ENCODE peak calls at places on chromosome 18, in four cellular contexts. One of them, this sample, is unnamed.

GRCh38 chr18:3148930-3149535 is 70.7 kb downstream of the MYOM1 start:
- DNase-seq in bronchial epithelial cell: peak
- DNase-seq in DND-41: no peak
- DNase-seq in mucosa of descending colon: no peak
- DNase-seq in this sample: no peak

GRCh38 chr18:3721771-3722661 is 272.0 kb downstream of the TGIF1 start:
- DNase-seq in mucosa of descending colon: no peak
- DNase-seq in bronchial epithelial cell: no peak
- DNase-seq in DND-41: no peak
- DNase-seq in this sample: no peak

GRCh38 chr18:54080854-54081253 is 143.6 kb downstream of the MBD2 start:
- DNase-seq in mucosa of descending colon: no peak
- DNase-seq in bronchial epithelial cell: peak
- DNase-seq in DND-41: no peak
- DNase-seq in this sample: no peak

GRCh38 chr18:26546170-26546874 is 2.0 kb downstream of the KCTD1 start:
- DNase-seq in mucosa of descending colon: no peak
- DNase-seq in DND-41: peak
- DNase-seq in bronchial epithelial cell: peak
- DNase-seq in this sample: no peak

GRCh38 chr18:46623541-46623940 is 33.5 kb downstream of the LOXHD1 start:
- DNase-seq in DND-41: peak
- DNase-seq in mucosa of descending colon: no peak
- DNase-seq in bronchial epithelial cell: peak
- DNase-seq in this sample: peak

GRCh38 chr18:9337875-9338274 is 3.3 kb downstream of the TWSG1 start:
- DNase-seq in DND-41: no peak
- DNase-seq in mucosa of descending colon: no peak
- DNase-seq in bronchial epithelial cell: peak
- DNase-seq in this sample: peak

GRCh38 chr18:7937268-7937667 is 370.2 kb downstream of the PTPRM start:
- DNase-seq in DND-41: no peak
- DNase-seq in bronchial epithelial cell: no peak
- DNase-seq in mucosa of descending colon: no peak
- DNase-seq in this sample: no peak

GRCh38 chr18:65659912-65660311 is 90.9 kb upstream of the CDH7 start:
- DNase-seq in DND-41: no peak
- DNase-seq in mucosa of descending colon: no peak
- DNase-seq in bronchial epithelial cell: peak
- DNase-seq in this sample: no peak

GRCh38 chr18:9731380-9731779 is 23.3 kb downstream of the RAB31 start:
- DNase-seq in bronchial epithelial cell: peak
- DNase-seq in mucosa of descending colon: no peak
- DNase-seq in DND-41: no peak
- DNase-seq in this sample: no peak

GRCh38 chr18:46320928-46321855 is 217.0 kb downstream of the HAUS1 start:
- DNase-seq in bronchial epithelial cell: peak
- DNase-seq in DND-41: no peak
- DNase-seq in mucosa of descending colon: no peak
- DNase-seq in this sample: no peak

GRCh38 chr18:48544661-48545415 is 6.0 kb downstream of the CTIF start:
- DNase-seq in DND-41: no peak
- DNase-seq in bronchial epithelial cell: no peak
- DNase-seq in mucosa of descending colon: no peak
- DNase-seq in this sample: no peak

GRCh38 chr18:56873441-56874140 is 222.4 kb downstream of the WDR7 start:
- DNase-seq in bronchial epithelial cell: no peak
- DNase-seq in DND-41: peak
- DNase-seq in mucosa of descending colon: peak
- DNase-seq in this sample: no peak

GRCh38 chr18:79199691-79200374 is 130.6 kb downstream of the ATP9B start:
- DNase-seq in DND-41: no peak
- DNase-seq in mucosa of descending colon: no peak
- DNase-seq in bronchial epithelial cell: peak
- DNase-seq in this sample: no peak
- TF ChIP-seq CTCF in DND-41: no peak
- TF ChIP-seq CTCF in mucosa of descending colon: no peak
- TF ChIP-seq CTCF in bronchial epithelial cell: no peak
- TF ChIP-seq CTCF in this sample: no peak

DNA sequence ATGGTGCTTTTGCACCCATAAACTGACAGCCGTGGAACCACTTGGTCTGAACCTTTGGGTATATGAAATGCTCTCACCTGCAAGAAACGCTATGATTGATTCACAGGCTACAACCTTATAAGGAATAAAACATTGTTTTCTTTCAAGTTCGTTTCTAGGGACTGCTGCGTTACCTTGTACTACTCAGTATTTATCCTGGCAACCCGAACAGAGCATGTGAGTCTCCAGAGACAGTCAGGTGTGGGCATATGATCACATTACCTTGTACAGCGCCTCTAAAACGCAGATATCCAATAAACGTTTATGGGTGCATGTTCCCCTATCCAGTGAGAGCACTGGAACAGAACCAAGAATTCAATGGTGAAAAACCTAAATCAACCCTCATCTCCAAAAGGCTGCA is 1.7 kb downstream of the CCBE1 start:
- DNase-seq in mucosa of descending colon: no peak
- DNase-seq in bronchial epithelial cell: no peak
- DNase-seq in DND-41: no peak
- DNase-seq in this sample: no peak
- H3K4me3 ChIP-seq in mucosa of descending colon: no peak
- H3K4me3 ChIP-seq in bronchial epithelial cell: no peak
- H3K4me3 ChIP-seq in DND-41: no peak
- H3K4me3 ChIP-seq in this sample: no peak

GRCh38 chr18:57906852-57907251 is 103.7 kb upstream of the ATP8B1 start:
- DNase-seq in DND-41: no peak
- DNase-seq in mucosa of descending colon: peak
- DNase-seq in bronchial epithelial cell: peak
- DNase-seq in this sample: no peak
- TF ChIP-seq CTCF in DND-41: peak
- TF ChIP-seq CTCF in mucosa of descending colon: no peak
- TF ChIP-seq CTCF in bronchial epithelial cell: peak
- TF ChIP-seq CTCF in this sample: no peak

GRCh38 chr18:74456017-74456408 is 1.1 kb downstream of the DIPK1C start:
- DNase-seq in DND-41: no peak
- DNase-seq in bronchial epithelial cell: no peak
- DNase-seq in mucosa of descending colon: no peak
- DNase-seq in this sample: no peak
- H3K4me3 ChIP-seq in DND-41: no peak
- H3K4me3 ChIP-seq in bronchial epithelial cell: no peak
- H3K4me3 ChIP-seq in mucosa of descending colon: no peak
- H3K4me3 ChIP-seq in this sample: no peak

DNA sequence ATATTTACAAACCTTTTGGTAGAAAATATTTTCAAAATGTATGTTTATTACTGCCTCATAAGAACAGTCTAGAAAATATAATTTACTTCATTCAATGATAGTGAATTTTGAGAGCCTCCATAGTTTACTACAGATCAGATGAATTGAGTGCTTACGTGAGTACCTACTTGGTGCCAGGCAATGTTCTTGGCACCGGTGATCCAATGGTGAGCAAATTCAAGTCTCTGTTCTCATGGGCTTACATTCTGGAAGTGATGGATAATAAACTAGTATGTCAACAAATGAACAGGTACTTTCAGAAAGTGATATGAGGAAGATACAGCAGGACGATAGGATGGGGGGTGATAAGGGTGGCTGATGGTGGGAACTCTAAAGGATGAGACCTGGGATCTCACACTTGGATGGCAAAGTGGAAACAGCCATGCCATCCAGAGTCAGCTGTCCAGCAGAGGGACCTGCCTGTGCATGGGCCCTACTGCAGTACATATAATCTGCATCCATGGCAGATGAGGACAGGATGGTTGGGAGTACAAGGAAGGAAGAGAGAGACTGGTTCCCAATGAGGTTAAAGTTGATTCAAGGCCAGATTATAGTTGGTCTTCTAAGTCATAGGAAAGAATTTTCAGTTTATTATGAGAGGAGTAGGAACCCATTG is 277.0 kb downstream of the NEDD4L start:
- DNase-seq in mucosa of descending colon: no peak
- DNase-seq in DND-41: no peak
- DNase-seq in bronchial epithelial cell: no peak
- DNase-seq in this sample: no peak
- TF ChIP-seq CTCF in mucosa of descending colon: no peak
- TF ChIP-seq CTCF in DND-41: no peak
- TF ChIP-seq CTCF in bronchial epithelial cell: peak
- TF ChIP-seq CTCF in this sample: no peak

This sample was measured in GM12865.